ENCODE peak calls at places on chromosomes 16 and 17, in nine cellular contexts. One of them, this sample, is unnamed.
A peak's percentile ranks its signal among the peaks of the same experiment; 100 is the strongest.

GRCh38 chr16:11796227-11797165 is 562 bp downstream of the ZC3H7A start:
- DNase-seq in T follicular helper cell: no peak
- DNase-seq in stimulated activated CD8-positive, alpha-beta memory T cell treated with anti-CD3 and anti-CD28 coated beads, Interleukin-7, amount 100 ng/mL, for 4 hours: no peak
- DNase-seq in NCI-H1092 treated with DMSO at 0.1 percent for 48 hours: no peak
- DNase-seq in activated T-helper 1 cell treated with anti-CD3 and anti-CD28 coated beads, Interleukin-2, amount 50 U/mL, for 16 hours: peak; percentile 25
- DNase-seq in HT-29: no peak
- DNase-seq in CD8-positive, alpha-beta T cell: no peak
- DNase-seq in stimulated activated CD4-positive, alpha-beta T cell treated with anti-CD3 and anti-CD28 coated beads, Interleukin-4, amount 100 ng/mL, for 24 hours: peak; percentile 23
- DNase-seq in GM13976: peak; percentile 50
- DNase-seq in this sample: peak; percentile 74

GRCh38 chr17:12731839-12732238 is 57.5 kb upstream of the ARHGAP44 start:
- DNase-seq in T follicular helper cell: no peak
- DNase-seq in GM13976: no peak
- DNase-seq in activated T-helper 1 cell treated with anti-CD3 and anti-CD28 coated beads, Interleukin-2, amount 50 U/mL, for 16 hours: no peak
- DNase-seq in HT-29: no peak
- DNase-seq in NCI-H1092 treated with DMSO at 0.1 percent for 48 hours: no peak
- DNase-seq in CD8-positive, alpha-beta T cell: no peak
- DNase-seq in stimulated activated CD8-positive, alpha-beta memory T cell treated with anti-CD3 and anti-CD28 coated beads, Interleukin-7, amount 100 ng/mL, for 4 hours: no peak
- DNase-seq in stimulated activated CD4-positive, alpha-beta T cell treated with anti-CD3 and anti-CD28 coated beads, Interleukin-4, amount 100 ng/mL, for 24 hours: no peak
- DNase-seq in this sample: peak; percentile 42

GRCh38 chr16:88384222-88385111 is 1.7 kb downstream of the ZNF469 start:
- DNase-seq in activated T-helper 1 cell treated with anti-CD3 and anti-CD28 coated beads, Interleukin-2, amount 50 U/mL, for 16 hours: no peak
- DNase-seq in stimulated activated CD4-positive, alpha-beta T cell treated with anti-CD3 and anti-CD28 coated beads, Interleukin-4, amount 100 ng/mL, for 24 hours: no peak
- DNase-seq in CD8-positive, alpha-beta T cell: no peak
- DNase-seq in T follicular helper cell: no peak
- DNase-seq in stimulated activated CD8-positive, alpha-beta memory T cell treated with anti-CD3 and anti-CD28 coated beads, Interleukin-7, amount 100 ng/mL, for 4 hours: no peak
- DNase-seq in GM13976: no peak
- DNase-seq in HT-29: no peak
- DNase-seq in NCI-H1092 treated with DMSO at 0.1 percent for 48 hours: no peak
- DNase-seq in this sample: no peak

GRCh38 chr17:76593964-76594363 is 8.3 kb upstream of the ST6GALNAC2 start:
- DNase-seq in CD8-positive, alpha-beta T cell: no peak
- DNase-seq in GM13976: peak; percentile 20
- DNase-seq in HT-29: no peak
- DNase-seq in NCI-H1092 treated with DMSO at 0.1 percent for 48 hours: no peak
- DNase-seq in stimulated activated CD8-positive, alpha-beta memory T cell treated with anti-CD3 and anti-CD28 coated beads, Interleukin-7, amount 100 ng/mL, for 4 hours: no peak
- DNase-seq in activated T-helper 1 cell treated with anti-CD3 and anti-CD28 coated beads, Interleukin-2, amount 50 U/mL, for 16 hours: no peak
- DNase-seq in stimulated activated CD4-positive, alpha-beta T cell treated with anti-CD3 and anti-CD28 coated beads, Interleukin-4, amount 100 ng/mL, for 24 hours: no peak
- DNase-seq in T follicular helper cell: no peak
- DNase-seq in this sample: no peak

GRCh38 chr16:81601601-81602251 is 157.1 kb downstream of the CMIP start:
- DNase-seq in NCI-H1092 treated with DMSO at 0.1 percent for 48 hours: peak; percentile 26
- DNase-seq in stimulated activated CD8-positive, alpha-beta memory T cell treated with anti-CD3 and anti-CD28 coated beads, Interleukin-7, amount 100 ng/mL, for 4 hours: no peak
- DNase-seq in stimulated activated CD4-positive, alpha-beta T cell treated with anti-CD3 and anti-CD28 coated beads, Interleukin-4, amount 100 ng/mL, for 24 hours: no peak
- DNase-seq in HT-29: no peak
- DNase-seq in GM13976: no peak
- DNase-seq in T follicular helper cell: no peak
- DNase-seq in activated T-helper 1 cell treated with anti-CD3 and anti-CD28 coated beads, Interleukin-2, amount 50 U/mL, for 16 hours: no peak
- DNase-seq in CD8-positive, alpha-beta T cell: no peak
- DNase-seq in this sample: no peak

GRCh38 chr17:44376124-44376523 is 12.5 kb upstream of the FAM171A2 start:
- DNase-seq in NCI-H1092 treated with DMSO at 0.1 percent for 48 hours: no peak
- DNase-seq in CD8-positive, alpha-beta T cell: no peak
- DNase-seq in T follicular helper cell: no peak
- DNase-seq in stimulated activated CD8-positive, alpha-beta memory T cell treated with anti-CD3 and anti-CD28 coated beads, Interleukin-7, amount 100 ng/mL, for 4 hours: no peak
- DNase-seq in HT-29: no peak
- DNase-seq in stimulated activated CD4-positive, alpha-beta T cell treated with anti-CD3 and anti-CD28 coated beads, Interleukin-4, amount 100 ng/mL, for 24 hours: no peak
- DNase-seq in activated T-helper 1 cell treated with anti-CD3 and anti-CD28 coated beads, Interleukin-2, amount 50 U/mL, for 16 hours: no peak
- DNase-seq in GM13976: peak; percentile 79
- DNase-seq in this sample: peak; percentile 80

GRCh38 chr17:21304091-21304490 is 19.6 kb downstream of the MAP2K3 start:
- DNase-seq in HT-29: no peak
- DNase-seq in T follicular helper cell: no peak
- DNase-seq in GM13976: peak; percentile 44
- DNase-seq in activated T-helper 1 cell treated with anti-CD3 and anti-CD28 coated beads, Interleukin-2, amount 50 U/mL, for 16 hours: no peak
- DNase-seq in stimulated activated CD8-positive, alpha-beta memory T cell treated with anti-CD3 and anti-CD28 coated beads, Interleukin-7, amount 100 ng/mL, for 4 hours: no peak
- DNase-seq in NCI-H1092 treated with DMSO at 0.1 percent for 48 hours: no peak
- DNase-seq in stimulated activated CD4-positive, alpha-beta T cell treated with anti-CD3 and anti-CD28 coated beads, Interleukin-4, amount 100 ng/mL, for 24 hours: no peak
- DNase-seq in CD8-positive, alpha-beta T cell: no peak
- DNase-seq in this sample: no peak

GRCh38 chr16:54649846-54650245 is 280.8 kb upstream of the IRX5 start:
- DNase-seq in T follicular helper cell: no peak
- DNase-seq in stimulated activated CD4-positive, alpha-beta T cell treated with anti-CD3 and anti-CD28 coated beads, Interleukin-4, amount 100 ng/mL, for 24 hours: no peak
- DNase-seq in CD8-positive, alpha-beta T cell: no peak
- DNase-seq in NCI-H1092 treated with DMSO at 0.1 percent for 48 hours: no peak
- DNase-seq in stimulated activated CD8-positive, alpha-beta memory T cell treated with anti-CD3 and anti-CD28 coated beads, Interleukin-7, amount 100 ng/mL, for 4 hours: no peak
- DNase-seq in activated T-helper 1 cell treated with anti-CD3 and anti-CD28 coated beads, Interleukin-2, amount 50 U/mL, for 16 hours: no peak
- DNase-seq in GM13976: no peak
- DNase-seq in HT-29: no peak
- DNase-seq in this sample: no peak

GRCh38 chr16:50400967-50401348 is 32.2 kb upstream of the BRD7 start:
- DNase-seq in activated T-helper 1 cell treated with anti-CD3 and anti-CD28 coated beads, Interleukin-2, amount 50 U/mL, for 16 hours: no peak
- DNase-seq in stimulated activated CD8-positive, alpha-beta memory T cell treated with anti-CD3 and anti-CD28 coated beads, Interleukin-7, amount 100 ng/mL, for 4 hours: no peak
- DNase-seq in CD8-positive, alpha-beta T cell: no peak
- DNase-seq in GM13976: no peak
- DNase-seq in T follicular helper cell: no peak
- DNase-seq in HT-29: no peak
- DNase-seq in stimulated activated CD4-positive, alpha-beta T cell treated with anti-CD3 and anti-CD28 coated beads, Interleukin-4, amount 100 ng/mL, for 24 hours: no peak
- DNase-seq in NCI-H1092 treated with DMSO at 0.1 percent for 48 hours: no peak
- DNase-seq in this sample: no peak

GRCh38 chr16:11412965-11413887 is 68.0 kb downstream of the RMI2 start:
- DNase-seq in HT-29: no peak
- DNase-seq in stimulated activated CD4-positive, alpha-beta T cell treated with anti-CD3 and anti-CD28 coated beads, Interleukin-4, amount 100 ng/mL, for 24 hours: no peak
- DNase-seq in NCI-H1092 treated with DMSO at 0.1 percent for 48 hours: no peak
- DNase-seq in stimulated activated CD8-positive, alpha-beta memory T cell treated with anti-CD3 and anti-CD28 coated beads, Interleukin-7, amount 100 ng/mL, for 4 hours: no peak
- DNase-seq in CD8-positive, alpha-beta T cell: no peak
- DNase-seq in GM13976: no peak
- DNase-seq in T follicular helper cell: no peak
- DNase-seq in activated T-helper 1 cell treated with anti-CD3 and anti-CD28 coated beads, Interleukin-2, amount 50 U/mL, for 16 hours: no peak
- DNase-seq in this sample: no peak

GRCh38 chr17:42617956-42618431 is 8.5 kb downstream of the TUBG1 start:
- DNase-seq in NCI-H1092 treated with DMSO at 0.1 percent for 48 hours: peak; percentile 41
- DNase-seq in stimulated activated CD4-positive, alpha-beta T cell treated with anti-CD3 and anti-CD28 coated beads, Interleukin-4, amount 100 ng/mL, for 24 hours: no peak
- DNase-seq in GM13976: peak; percentile 43
- DNase-seq in stimulated activated CD8-positive, alpha-beta memory T cell treated with anti-CD3 and anti-CD28 coated beads, Interleukin-7, amount 100 ng/mL, for 4 hours: no peak
- DNase-seq in activated T-helper 1 cell treated with anti-CD3 and anti-CD28 coated beads, Interleukin-2, amount 50 U/mL, for 16 hours: no peak
- DNase-seq in T follicular helper cell: no peak
- DNase-seq in HT-29: no peak
- DNase-seq in CD8-positive, alpha-beta T cell: no peak
- DNase-seq in this sample: no peak

GRCh38 chr16:77169650-77170236 is 21.2 kb upstream of the MON1B start:
- DNase-seq in CD8-positive, alpha-beta T cell: no peak
- DNase-seq in activated T-helper 1 cell treated with anti-CD3 and anti-CD28 coated beads, Interleukin-2, amount 50 U/mL, for 16 hours: no peak
- DNase-seq in stimulated activated CD8-positive, alpha-beta memory T cell treated with anti-CD3 and anti-CD28 coated beads, Interleukin-7, amount 100 ng/mL, for 4 hours: no peak
- DNase-seq in HT-29: peak; percentile 55
- DNase-seq in T follicular helper cell: peak; percentile 19
- DNase-seq in stimulated activated CD4-positive, alpha-beta T cell treated with anti-CD3 and anti-CD28 coated beads, Interleukin-4, amount 100 ng/mL, for 24 hours: peak; percentile 44
- DNase-seq in GM13976: peak; percentile 40
- DNase-seq in NCI-H1092 treated with DMSO at 0.1 percent for 48 hours: peak; percentile 39
- DNase-seq in this sample: peak; percentile 67

GRCh38 chr16:54282202-54282922 is 4.2 kb downstream of the IRX3 start:
- DNase-seq in stimulated activated CD4-positive, alpha-beta T cell treated with anti-CD3 and anti-CD28 coated beads, Interleukin-4, amount 100 ng/mL, for 24 hours: no peak
- DNase-seq in GM13976: peak; percentile 74
- DNase-seq in stimulated activated CD8-positive, alpha-beta memory T cell treated with anti-CD3 and anti-CD28 coated beads, Interleukin-7, amount 100 ng/mL, for 4 hours: no peak
- DNase-seq in T follicular helper cell: no peak
- DNase-seq in NCI-H1092 treated with DMSO at 0.1 percent for 48 hours: no peak
- DNase-seq in CD8-positive, alpha-beta T cell: no peak
- DNase-seq in activated T-helper 1 cell treated with anti-CD3 and anti-CD28 coated beads, Interleukin-2, amount 50 U/mL, for 16 hours: no peak
- DNase-seq in HT-29: peak; percentile 32
- DNase-seq in this sample: peak; percentile 87

GRCh38 chr17:2158011-2158410 is 103.1 kb downstream of the HIC1 start:
- DNase-seq in T follicular helper cell: no peak
- DNase-seq in stimulated activated CD4-positive, alpha-beta T cell treated with anti-CD3 and anti-CD28 coated beads, Interleukin-4, amount 100 ng/mL, for 24 hours: no peak
- DNase-seq in NCI-H1092 treated with DMSO at 0.1 percent for 48 hours: no peak
- DNase-seq in activated T-helper 1 cell treated with anti-CD3 and anti-CD28 coated beads, Interleukin-2, amount 50 U/mL, for 16 hours: no peak
- DNase-seq in CD8-positive, alpha-beta T cell: no peak
- DNase-seq in GM13976: no peak
- DNase-seq in stimulated activated CD8-positive, alpha-beta memory T cell treated with anti-CD3 and anti-CD28 coated beads, Interleukin-7, amount 100 ng/mL, for 4 hours: no peak
- DNase-seq in HT-29: no peak
- DNase-seq in this sample: no peak

GRCh38 chr17:35841505-35841904 is 27.2 kb downstream of the HEATR9 start:
- DNase-seq in activated T-helper 1 cell treated with anti-CD3 and anti-CD28 coated beads, Interleukin-2, amount 50 U/mL, for 16 hours: no peak
- DNase-seq in CD8-positive, alpha-beta T cell: no peak
- DNase-seq in HT-29: no peak
- DNase-seq in stimulated activated CD8-positive, alpha-beta memory T cell treated with anti-CD3 and anti-CD28 coated beads, Interleukin-7, amount 100 ng/mL, for 4 hours: no peak
- DNase-seq in NCI-H1092 treated with DMSO at 0.1 percent for 48 hours: no peak
- DNase-seq in T follicular helper cell: no peak
- DNase-seq in GM13976: no peak
- DNase-seq in stimulated activated CD4-positive, alpha-beta T cell treated with anti-CD3 and anti-CD28 coated beads, Interleukin-4, amount 100 ng/mL, for 24 hours: no peak
- DNase-seq in this sample: no peak

GRCh38 chr16:66904428-66904845 is 14.2 kb downstream of the CDH16 start:
- DNase-seq in CD8-positive, alpha-beta T cell: no peak
- DNase-seq in GM13976: no peak
- DNase-seq in stimulated activated CD8-positive, alpha-beta memory T cell treated with anti-CD3 and anti-CD28 coated beads, Interleukin-7, amount 100 ng/mL, for 4 hours: no peak
- DNase-seq in stimulated activated CD4-positive, alpha-beta T cell treated with anti-CD3 and anti-CD28 coated beads, Interleukin-4, amount 100 ng/mL, for 24 hours: no peak
- DNase-seq in activated T-helper 1 cell treated with anti-CD3 and anti-CD28 coated beads, Interleukin-2, amount 50 U/mL, for 16 hours: no peak
- DNase-seq in HT-29: no peak
- DNase-seq in NCI-H1092 treated with DMSO at 0.1 percent for 48 hours: no peak
- DNase-seq in T follicular helper cell: no peak
- DNase-seq in this sample: no peak

GRCh38 chr17:32794533-32795246 is 82.2 kb downstream of the MYO1D start:
- DNase-seq in CD8-positive, alpha-beta T cell: no peak
- DNase-seq in HT-29: peak; percentile 82
- DNase-seq in T follicular helper cell: no peak
- DNase-seq in GM13976: no peak
- DNase-seq in stimulated activated CD4-positive, alpha-beta T cell treated with anti-CD3 and anti-CD28 coated beads, Interleukin-4, amount 100 ng/mL, for 24 hours: no peak
- DNase-seq in stimulated activated CD8-positive, alpha-beta memory T cell treated with anti-CD3 and anti-CD28 coated beads, Interleukin-7, amount 100 ng/mL, for 4 hours: no peak
- DNase-seq in NCI-H1092 treated with DMSO at 0.1 percent for 48 hours: no peak
- DNase-seq in activated T-helper 1 cell treated with anti-CD3 and anti-CD28 coated beads, Interleukin-2, amount 50 U/mL, for 16 hours: no peak
- DNase-seq in this sample: no peak

GRCh38 chr17:41992576-41992975 is 24.7 kb downstream of the DNAJC7 start:
- DNase-seq in HT-29: no peak
- DNase-seq in stimulated activated CD8-positive, alpha-beta memory T cell treated with anti-CD3 and anti-CD28 coated beads, Interleukin-7, amount 100 ng/mL, for 4 hours: no peak
- DNase-seq in activated T-helper 1 cell treated with anti-CD3 and anti-CD28 coated beads, Interleukin-2, amount 50 U/mL, for 16 hours: no peak
- DNase-seq in NCI-H1092 treated with DMSO at 0.1 percent for 48 hours: no peak
- DNase-seq in stimulated activated CD4-positive, alpha-beta T cell treated with anti-CD3 and anti-CD28 coated beads, Interleukin-4, amount 100 ng/mL, for 24 hours: no peak
- DNase-seq in GM13976: no peak
- DNase-seq in CD8-positive, alpha-beta T cell: no peak
- DNase-seq in T follicular helper cell: no peak
- DNase-seq in this sample: no peak

GRCh38 chr16:87365021-87365713 is 18.4 kb downstream of the FBXO31 start:
- DNase-seq in CD8-positive, alpha-beta T cell: no peak
- DNase-seq in stimulated activated CD4-positive, alpha-beta T cell treated with anti-CD3 and anti-CD28 coated beads, Interleukin-4, amount 100 ng/mL, for 24 hours: no peak
- DNase-seq in stimulated activated CD8-positive, alpha-beta memory T cell treated with anti-CD3 and anti-CD28 coated beads, Interleukin-7, amount 100 ng/mL, for 4 hours: no peak
- DNase-seq in NCI-H1092 treated with DMSO at 0.1 percent for 48 hours: no peak
- DNase-seq in T follicular helper cell: no peak
- DNase-seq in GM13976: no peak
- DNase-seq in HT-29: no peak
- DNase-seq in activated T-helper 1 cell treated with anti-CD3 and anti-CD28 coated beads, Interleukin-2, amount 50 U/mL, for 16 hours: no peak
- DNase-seq in this sample: no peak

GRCh38 chr16:2056681-2057407 is 9.1 kb downstream of the TSC2 start:
- DNase-seq in T follicular helper cell: no peak
- DNase-seq in activated T-helper 1 cell treated with anti-CD3 and anti-CD28 coated beads, Interleukin-2, amount 50 U/mL, for 16 hours: no peak
- DNase-seq in GM13976: no peak
- DNase-seq in stimulated activated CD8-positive, alpha-beta memory T cell treated with anti-CD3 and anti-CD28 coated beads, Interleukin-7, amount 100 ng/mL, for 4 hours: no peak
- DNase-seq in CD8-positive, alpha-beta T cell: no peak
- DNase-seq in stimulated activated CD4-positive, alpha-beta T cell treated with anti-CD3 and anti-CD28 coated beads, Interleukin-4, amount 100 ng/mL, for 24 hours: no peak
- DNase-seq in NCI-H1092 treated with DMSO at 0.1 percent for 48 hours: no peak
- DNase-seq in HT-29: peak; percentile 65
- DNase-seq in this sample: no peak

GRCh38 chr16:88739975-88740726 is 33.8 kb downstream of the CTU2 start:
- DNase-seq in activated T-helper 1 cell treated with anti-CD3 and anti-CD28 coated beads, Interleukin-2, amount 50 U/mL, for 16 hours: no peak
- DNase-seq in NCI-H1092 treated with DMSO at 0.1 percent for 48 hours: no peak
- DNase-seq in CD8-positive, alpha-beta T cell: no peak
- DNase-seq in stimulated activated CD4-positive, alpha-beta T cell treated with anti-CD3 and anti-CD28 coated beads, Interleukin-4, amount 100 ng/mL, for 24 hours: no peak
- DNase-seq in stimulated activated CD8-positive, alpha-beta memory T cell treated with anti-CD3 and anti-CD28 coated beads, Interleukin-7, amount 100 ng/mL, for 4 hours: no peak
- DNase-seq in HT-29: no peak
- DNase-seq in GM13976: no peak
- DNase-seq in T follicular helper cell: no peak
- DNase-seq in this sample: no peak

GRCh38 chr16:48041861-48042435 is 113.8 kb downstream of the ABCC12 start:
- DNase-seq in GM13976: no peak
- DNase-seq in HT-29: no peak
- DNase-seq in T follicular helper cell: no peak
- DNase-seq in stimulated activated CD8-positive, alpha-beta memory T cell treated with anti-CD3 and anti-CD28 coated beads, Interleukin-7, amount 100 ng/mL, for 4 hours: no peak
- DNase-seq in CD8-positive, alpha-beta T cell: no peak
- DNase-seq in stimulated activated CD4-positive, alpha-beta T cell treated with anti-CD3 and anti-CD28 coated beads, Interleukin-4, amount 100 ng/mL, for 24 hours: no peak
- DNase-seq in activated T-helper 1 cell treated with anti-CD3 and anti-CD28 coated beads, Interleukin-2, amount 50 U/mL, for 16 hours: no peak
- DNase-seq in NCI-H1092 treated with DMSO at 0.1 percent for 48 hours: no peak
- DNase-seq in this sample: peak; percentile 56

GRCh38 chr17:4598776-4599504 is 14.6 kb downstream of the SMTNL2 start:
- DNase-seq in NCI-H1092 treated with DMSO at 0.1 percent for 48 hours: no peak
- DNase-seq in activated T-helper 1 cell treated with anti-CD3 and anti-CD28 coated beads, Interleukin-2, amount 50 U/mL, for 16 hours: no peak
- DNase-seq in stimulated activated CD8-positive, alpha-beta memory T cell treated with anti-CD3 and anti-CD28 coated beads, Interleukin-7, amount 100 ng/mL, for 4 hours: no peak
- DNase-seq in HT-29: no peak
- DNase-seq in T follicular helper cell: no peak
- DNase-seq in CD8-positive, alpha-beta T cell: no peak
- DNase-seq in stimulated activated CD4-positive, alpha-beta T cell treated with anti-CD3 and anti-CD28 coated beads, Interleukin-4, amount 100 ng/mL, for 24 hours: no peak
- DNase-seq in GM13976: no peak
- DNase-seq in this sample: no peak

GRCh38 chr16:4649744-4650442 is 25.3 kb downstream of the MGRN1 start:
- DNase-seq in T follicular helper cell: no peak
- DNase-seq in HT-29: no peak
- DNase-seq in NCI-H1092 treated with DMSO at 0.1 percent for 48 hours: no peak
- DNase-seq in GM13976: no peak
- DNase-seq in CD8-positive, alpha-beta T cell: no peak
- DNase-seq in stimulated activated CD4-positive, alpha-beta T cell treated with anti-CD3 and anti-CD28 coated beads, Interleukin-4, amount 100 ng/mL, for 24 hours: no peak
- DNase-seq in stimulated activated CD8-positive, alpha-beta memory T cell treated with anti-CD3 and anti-CD28 coated beads, Interleukin-7, amount 100 ng/mL, for 4 hours: no peak
- DNase-seq in activated T-helper 1 cell treated with anti-CD3 and anti-CD28 coated beads, Interleukin-2, amount 50 U/mL, for 16 hours: no peak
- DNase-seq in this sample: no peak

GRCh38 chr17:10070690-10071089 is 127.7 kb downstream of the GAS7 start:
- DNase-seq in stimulated activated CD8-positive, alpha-beta memory T cell treated with anti-CD3 and anti-CD28 coated beads, Interleukin-7, amount 100 ng/mL, for 4 hours: no peak
- DNase-seq in T follicular helper cell: no peak
- DNase-seq in NCI-H1092 treated with DMSO at 0.1 percent for 48 hours: no peak
- DNase-seq in activated T-helper 1 cell treated with anti-CD3 and anti-CD28 coated beads, Interleukin-2, amount 50 U/mL, for 16 hours: no peak
- DNase-seq in GM13976: no peak
- DNase-seq in HT-29: no peak
- DNase-seq in stimulated activated CD4-positive, alpha-beta T cell treated with anti-CD3 and anti-CD28 coated beads, Interleukin-4, amount 100 ng/mL, for 24 hours: no peak
- DNase-seq in CD8-positive, alpha-beta T cell: no peak
- DNase-seq in this sample: no peak

GRCh38 chr16:5032748-5033167 is 977 bp downstream of the NAGPA start:
- DNase-seq in GM13976: no peak
- DNase-seq in stimulated activated CD4-positive, alpha-beta T cell treated with anti-CD3 and anti-CD28 coated beads, Interleukin-4, amount 100 ng/mL, for 24 hours: no peak
- DNase-seq in HT-29: no peak
- DNase-seq in CD8-positive, alpha-beta T cell: no peak
- DNase-seq in activated T-helper 1 cell treated with anti-CD3 and anti-CD28 coated beads, Interleukin-2, amount 50 U/mL, for 16 hours: no peak
- DNase-seq in stimulated activated CD8-positive, alpha-beta memory T cell treated with anti-CD3 and anti-CD28 coated beads, Interleukin-7, amount 100 ng/mL, for 4 hours: no peak
- DNase-seq in NCI-H1092 treated with DMSO at 0.1 percent for 48 hours: no peak
- DNase-seq in T follicular helper cell: no peak
- DNase-seq in this sample: no peak

GRCh38 chr17:12227547-12227946 is 206.9 kb downstream of the MAP2K4 start:
- DNase-seq in T follicular helper cell: no peak
- DNase-seq in HT-29: no peak
- DNase-seq in stimulated activated CD4-positive, alpha-beta T cell treated with anti-CD3 and anti-CD28 coated beads, Interleukin-4, amount 100 ng/mL, for 24 hours: no peak
- DNase-seq in stimulated activated CD8-positive, alpha-beta memory T cell treated with anti-CD3 and anti-CD28 coated beads, Interleukin-7, amount 100 ng/mL, for 4 hours: no peak
- DNase-seq in CD8-positive, alpha-beta T cell: no peak
- DNase-seq in GM13976: no peak
- DNase-seq in NCI-H1092 treated with DMSO at 0.1 percent for 48 hours: no peak
- DNase-seq in activated T-helper 1 cell treated with anti-CD3 and anti-CD28 coated beads, Interleukin-2, amount 50 U/mL, for 16 hours: no peak
- DNase-seq in this sample: no peak

GRCh38 chr17:36742267-36743000 is 141.1 kb downstream of the MRM1 start:
- DNase-seq in activated T-helper 1 cell treated with anti-CD3 and anti-CD28 coated beads, Interleukin-2, amount 50 U/mL, for 16 hours: no peak
- DNase-seq in HT-29: peak; percentile 28
- DNase-seq in stimulated activated CD4-positive, alpha-beta T cell treated with anti-CD3 and anti-CD28 coated beads, Interleukin-4, amount 100 ng/mL, for 24 hours: no peak
- DNase-seq in T follicular helper cell: no peak
- DNase-seq in NCI-H1092 treated with DMSO at 0.1 percent for 48 hours: peak; percentile 6
- DNase-seq in GM13976: no peak
- DNase-seq in CD8-positive, alpha-beta T cell: no peak
- DNase-seq in stimulated activated CD8-positive, alpha-beta memory T cell treated with anti-CD3 and anti-CD28 coated beads, Interleukin-7, amount 100 ng/mL, for 4 hours: no peak
- DNase-seq in this sample: peak; percentile 75

GRCh38 chr17:34527121-34527907 is 52.1 kb upstream of the TMEM132E start:
- DNase-seq in T follicular helper cell: no peak
- DNase-seq in GM13976: no peak
- DNase-seq in stimulated activated CD8-positive, alpha-beta memory T cell treated with anti-CD3 and anti-CD28 coated beads, Interleukin-7, amount 100 ng/mL, for 4 hours: no peak
- DNase-seq in NCI-H1092 treated with DMSO at 0.1 percent for 48 hours: no peak
- DNase-seq in stimulated activated CD4-positive, alpha-beta T cell treated with anti-CD3 and anti-CD28 coated beads, Interleukin-4, amount 100 ng/mL, for 24 hours: no peak
- DNase-seq in HT-29: no peak
- DNase-seq in activated T-helper 1 cell treated with anti-CD3 and anti-CD28 coated beads, Interleukin-2, amount 50 U/mL, for 16 hours: no peak
- DNase-seq in CD8-positive, alpha-beta T cell: no peak
- DNase-seq in this sample: peak; percentile 45

GRCh38 chr16:68492501-68493411 is 44.4 kb upstream of the SMPD3 start:
- DNase-seq in T follicular helper cell: no peak
- DNase-seq in activated T-helper 1 cell treated with anti-CD3 and anti-CD28 coated beads, Interleukin-2, amount 50 U/mL, for 16 hours: no peak
- DNase-seq in CD8-positive, alpha-beta T cell: no peak
- DNase-seq in GM13976: no peak
- DNase-seq in stimulated activated CD8-positive, alpha-beta memory T cell treated with anti-CD3 and anti-CD28 coated beads, Interleukin-7, amount 100 ng/mL, for 4 hours: no peak
- DNase-seq in NCI-H1092 treated with DMSO at 0.1 percent for 48 hours: peak; percentile 54
- DNase-seq in stimulated activated CD4-positive, alpha-beta T cell treated with anti-CD3 and anti-CD28 coated beads, Interleukin-4, amount 100 ng/mL, for 24 hours: no peak
- DNase-seq in HT-29: peak; percentile 92
- DNase-seq in this sample: no peak

GRCh38 chr16:19223235-19223847 is 55.3 kb downstream of the SYT17 start:
- DNase-seq in HT-29: peak; percentile 79
- DNase-seq in NCI-H1092 treated with DMSO at 0.1 percent for 48 hours: no peak
- DNase-seq in GM13976: no peak
- DNase-seq in stimulated activated CD4-positive, alpha-beta T cell treated with anti-CD3 and anti-CD28 coated beads, Interleukin-4, amount 100 ng/mL, for 24 hours: peak; percentile 22
- DNase-seq in CD8-positive, alpha-beta T cell: no peak
- DNase-seq in T follicular helper cell: no peak
- DNase-seq in stimulated activated CD8-positive, alpha-beta memory T cell treated with anti-CD3 and anti-CD28 coated beads, Interleukin-7, amount 100 ng/mL, for 4 hours: no peak
- DNase-seq in activated T-helper 1 cell treated with anti-CD3 and anti-CD28 coated beads, Interleukin-2, amount 50 U/mL, for 16 hours: no peak
- DNase-seq in this sample: peak; percentile 66

This sample was measured in ecto neural progenitor cell.